ENCODE peak calls at places on chromosomes 16 and 17, in four cellular contexts. K is Peyer's patch, R is vagina, S is breast epithelium. W is an unnamed sample.

GRCh38 chr17:20999841-21000532 is 42.8 kb downstream of the USP22 start:
- DNase-seq in K (no peak), R (no peak), S (no peak), W (no peak)

GRCh38 chr16:11005611-11005975 is 61.2 kb downstream of the CLEC16A start:
- DNase-seq in K (no peak), R (no peak), S (no peak), W (no peak)

GRCh38 chr16:50354629-50355456 is 13.9 kb downstream of the BRD7 start:
- DNase-seq in K (no peak), R (no peak), S (no peak), W (no peak)

GRCh38 chr16:59385953-59386352 is 651.8 kb upstream of the GOT2 start:
- DNase-seq in K (no peak), R (no peak), S (no peak), W (no peak)

GRCh38 chr16:31440511-31441184 is 1.9 kb downstream of the ZNF843 start:
- DNase-seq in K (no peak), R (no peak), S (no peak), W (no peak)

GRCh38 chr17:19596869-19597268 is 51.7 kb upstream of the ALDH3A2 start:
- DNase-seq in K (no peak), R (no peak), S (no peak), W (no peak)

GRCh38 chr17:3029213-3029913 is 34.0 kb downstream of the OR1D5 start:
- DNase-seq in K (peak; percentile 25), R (no peak), S (no peak), W (no peak)

GRCh38 chr17:44904001-44904984 is 5.0 kb upstream of the EFTUD2 start:
- DNase-seq in K (peak; percentile 40), R (no peak), S (no peak), W (no peak)

GRCh38 chr17:29256735-29257466 is 10.2 kb downstream of the CRYBA1 start:
- DNase-seq in K (no peak), R (no peak), S (no peak), W (no peak)

GRCh38 chr16:66905633-66906539 is 12.8 kb downstream of the CDH16 start:
- DNase-seq in K (peak; percentile 88), R (no peak), S (no peak), W (no peak)

GRCh38 chr17:13917635-13918034 is 151.7 kb upstream of the COX10 start:
- DNase-seq in K (no peak), R (no peak), S (no peak), W (no peak)

GRCh38 chr17:49162866-49163265 is 30.3 kb downstream of the B4GALNT2 start:
- DNase-seq in K (no peak), R (no peak), S (no peak), W (no peak)

GRCh38 chr17:72702136-72702735 is 390.3 kb downstream of the SLC39A11 start:
- DNase-seq in K (no peak), R (no peak), S (no peak), W (no peak)

GRCh38 chr17:36149296-36149820 is 27.1 kb downstream of the TBC1D3B start:
- DNase-seq in K (no peak), R (no peak), S (no peak), W (peak; percentile 28)

GRCh38 chr17:44307387-44308186 is 814 bp upstream of the RUNDC3A start:
- DNase-seq in K (no peak), R (no peak), S (no peak), W (no peak)

GRCh38 chr16:74738134-74738541 is 36.5 kb downstream of the FA2H start:
- DNase-seq in K (peak; percentile 72), R (no peak), S (no peak), W (no peak)

GRCh38 chr16:19783363-19783762 is 65.3 kb downstream of the IQCK start:
- DNase-seq in K (no peak), R (no peak), S (no peak), W (no peak)

GRCh38 chr17:63694974-63695773 is 4.8 kb downstream of the LIMD2 start:
- DNase-seq in K (no peak), R (no peak), S (no peak), W (no peak)

GRCh38 chr17:45200701-45201100 is 21.0 kb upstream of the FMNL1 start:
- DNase-seq in K (no peak), R (no peak), S (no peak), W (peak; percentile 52)

GRCh38 chr16:65318138-65318537 is 196.3 kb upstream of the CDH11 start:
- DNase-seq in K (no peak), R (no peak), S (no peak), W (no peak)

GRCh38 chr17:65345261-65346060 is 208.3 kb downstream of the RGS9 start:
- DNase-seq in K (no peak), R (no peak), S (no peak), W (no peak)

GRCh38 chr17:31427684-31428083 is 36.2 kb downstream of the RAB11FIP4 start:
- DNase-seq in K (no peak), R (no peak), S (no peak), W (no peak)

GRCh38 chr17:80998388-80999223 is 7.0 kb downstream of the CHMP6 start:
- DNase-seq in K (no peak), R (no peak), S (no peak), W (no peak)
- TF ChIP-seq POLR2A in K (no peak), R (no peak), S (no peak), W (no peak)

GRCh38 chr17:35138218-35138617 is 3.9 kb downstream of the NLE1 start:
- DNase-seq in K (no peak), R (no peak), S (no peak), W (no peak)

GRCh38 chr17:35146214-35146833 is 1.3 kb upstream of the UNC45B start:
- DNase-seq in K (no peak), R (no peak), S (no peak), W (no peak)

GRCh38 chr17:35142467-35142796 is 329 bp upstream of the NLE1 start:
- DNase-seq in K (no peak), R (no peak), S (no peak), W (no peak)

GRCh38 chr17:35144840-35145239 is 2.7 kb upstream of the NLE1 start:
- DNase-seq in K (no peak), R (no peak), S (no peak), W (no peak)

DNA sequence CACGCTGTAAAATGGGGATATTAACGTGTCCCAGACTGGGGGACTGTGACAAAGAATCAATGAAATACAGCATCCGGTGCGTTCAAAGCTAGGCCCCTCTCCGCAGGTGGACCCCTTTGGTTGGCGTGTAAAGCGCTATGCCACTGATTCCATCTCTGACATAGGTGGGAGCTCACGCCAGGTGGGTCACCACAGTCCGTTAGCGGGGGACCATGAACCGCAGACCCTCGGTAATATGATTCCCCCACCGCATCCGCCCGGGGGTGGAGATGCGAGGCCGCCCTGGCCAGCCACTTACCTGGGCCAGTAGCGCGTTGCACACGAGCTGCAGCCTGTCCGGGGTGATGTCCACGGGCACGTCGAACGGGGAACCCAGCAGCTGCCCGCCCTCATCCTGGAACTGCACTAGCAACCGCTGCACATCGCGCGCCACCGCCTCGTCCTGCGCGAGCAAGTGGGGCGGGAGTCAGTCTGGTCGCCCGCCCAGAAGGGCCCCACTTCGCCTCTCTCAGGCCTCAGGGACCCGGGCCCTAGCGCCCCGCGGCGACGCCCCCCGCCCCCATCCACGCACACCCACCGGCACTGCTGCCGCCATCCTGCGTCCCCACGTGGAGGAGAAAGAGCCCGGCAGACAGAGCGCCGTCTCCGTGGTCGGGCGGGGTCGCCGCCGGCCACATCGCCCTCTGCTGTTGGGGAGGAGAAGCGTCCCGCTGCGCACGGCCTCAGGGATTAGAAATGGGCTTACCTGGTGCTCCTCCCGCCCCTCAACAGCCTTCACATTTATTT is at the start of gene NLE1:
- DNase-seq in K (peak; percentile 91), R (no peak), S (peak; percentile 81), W (peak; percentile 68)
- TF ChIP-seq POLR2A in K (no peak), R (no peak), S (no peak), W (no peak)

DNA sequence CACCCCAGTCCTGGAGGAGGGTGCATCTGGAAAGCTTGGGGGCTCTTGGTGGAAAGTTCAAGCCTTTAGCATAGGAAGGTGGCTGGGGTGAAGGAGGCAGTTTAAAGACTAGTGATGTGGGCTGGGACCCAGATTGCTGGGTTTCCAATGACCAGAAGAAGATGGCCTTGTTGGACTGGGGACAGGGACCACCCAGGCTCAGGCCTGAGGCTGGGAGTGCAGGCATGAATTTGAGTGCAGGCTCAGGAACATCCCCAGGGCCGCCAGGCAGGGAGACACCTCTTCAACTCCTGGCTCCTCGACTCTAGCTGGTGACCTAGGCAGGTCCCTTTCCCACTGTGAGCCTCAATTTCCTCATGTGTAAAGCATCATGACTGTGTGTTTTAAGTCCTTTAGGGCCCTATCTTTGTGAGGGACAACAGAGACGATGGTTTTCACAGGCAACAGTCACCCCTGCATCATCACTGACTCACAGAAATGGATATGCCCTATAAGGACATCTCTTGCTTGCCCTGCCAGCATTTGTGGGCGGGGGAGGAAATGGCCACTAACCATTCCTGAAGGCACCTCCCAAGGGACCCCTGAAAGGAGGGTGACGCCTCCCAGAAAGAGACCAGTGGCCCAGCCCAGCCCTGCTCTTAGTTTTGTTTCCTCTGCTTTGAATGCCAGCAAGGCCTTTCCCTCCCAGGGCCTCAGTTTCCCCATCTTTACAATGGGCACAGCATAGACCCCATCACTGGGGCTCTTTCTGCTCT is 11.1 kb downstream of the NLRC5 start:
- DNase-seq in K (peak; percentile 79), R (no peak), S (peak; percentile 55), W (peak; percentile 44)
- TF ChIP-seq POLR2A in K (no peak), R (no peak), S (no peak), W (peak; percentile 17)

DNA sequence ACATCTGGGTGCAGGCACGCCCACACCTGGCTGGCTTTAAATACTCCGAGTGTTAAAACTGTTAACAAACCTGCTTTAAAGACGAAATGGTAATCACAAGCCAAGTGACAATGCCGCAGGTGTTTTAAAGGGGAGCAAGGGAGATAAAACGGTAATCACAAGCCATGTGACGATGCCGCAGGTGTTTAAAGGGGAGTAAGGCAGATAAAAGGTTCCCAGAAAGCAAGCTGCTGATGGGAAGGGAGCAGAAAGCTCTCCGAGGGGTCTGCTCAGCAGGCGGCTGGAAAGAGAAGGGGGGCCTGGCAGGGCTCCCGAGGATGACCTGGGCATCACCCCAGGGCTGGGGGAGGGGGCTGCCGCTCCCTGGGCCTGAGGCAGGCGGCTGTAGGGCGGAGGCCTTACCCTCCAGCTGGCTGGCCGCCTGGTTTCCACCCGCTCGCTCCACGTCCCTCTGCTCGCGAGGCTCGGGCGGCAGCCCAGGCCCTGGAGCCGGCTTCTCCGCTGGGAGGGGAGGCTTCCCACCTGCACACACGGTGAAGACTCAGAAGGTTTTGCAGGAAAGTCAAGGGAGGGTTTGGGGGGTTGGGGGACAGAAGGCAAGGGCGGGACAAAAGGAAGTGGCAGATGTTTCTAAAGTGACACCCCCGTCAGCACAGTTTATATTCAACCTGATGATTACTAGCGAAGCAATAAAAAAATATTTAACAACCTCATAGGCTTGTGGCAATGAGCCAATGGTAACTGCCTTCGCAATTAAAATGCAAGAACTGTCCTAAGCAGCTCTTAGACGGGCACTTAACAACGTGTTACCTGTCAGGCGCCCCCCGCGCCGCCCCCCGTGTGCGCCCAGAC is 12.2 kb downstream of the NDUFAF8 start:
- DNase-seq in K (peak; percentile 64), R (no peak), S (no peak), W (no peak)
- TF ChIP-seq POLR2A in K (no peak), R (no peak), S (no peak), W (no peak)

W was measured in gastrocnemius medialis.